ENCODE peak calls at places on chromosomes 11 and 22, in eight cellular contexts. S is NCI-H2081, B is HFFc6, H is IMR-90, A is smooth muscle cell of the brain vasculature, Z is AML-193, E is mesendoderm, M is psoas muscle. D is an unnamed sample.

GRCh38 chr22:23155831-23156230 is 10.6 kb downstream of the RAB36 start:
- DNase-seq in S (no peak), B (no peak), M (no peak), H (no peak), E (no peak), Z (no peak), A (no peak), D (no peak)

GRCh38 chr22:36724836-36725235 is 21.3 kb upstream of the CACNG2 start:
- DNase-seq in A (no peak), B (no peak), Z (no peak), H (no peak), E (no peak), S (no peak), M (no peak), D (no peak)

GRCh38 chr11:16217631-16218030 is 138.7 kb downstream of the SOX6 start:
- DNase-seq in S (no peak), B (no peak), H (peak; percentile 33), A (no peak), M (no peak), Z (no peak), E (no peak), D (no peak)

GRCh38 chr11:76674517-76675400 is 4.2 kb upstream of the LRRC32 start:
- DNase-seq in B (no peak), M (no peak), A (no peak), Z (no peak), E (no peak), H (no peak), S (no peak), D (no peak)

GRCh38 chr11:75349540-75350116 is 1.8 kb downstream of the ARRB1 start:
- DNase-seq in A (no peak), E (peak; percentile 88), B (no peak), Z (peak; percentile 65), S (no peak), H (no peak), M (peak; percentile 62), D (peak; percentile 69)

GRCh38 chr11:110531056-110531756 is 101.5 kb downstream of the FDX1 start:
- DNase-seq in H (peak; percentile 45), Z (no peak), M (no peak), S (no peak), A (no peak), B (no peak), E (no peak), D (no peak)

GRCh38 chr11:109308551-109308950 is 113.4 kb upstream of the C11orf87 start:
- DNase-seq in Z (no peak), M (no peak), S (no peak), H (no peak), E (no peak), B (no peak), A (no peak), D (no peak)

GRCh38 chr11:131043251-131043650 is 127.0 kb upstream of the SNX19 start:
- DNase-seq in H (no peak), B (no peak), M (no peak), E (no peak), S (no peak), Z (no peak), A (no peak), D (no peak)

GRCh38 chr22:31329453-31330215 is 16.5 kb downstream of the PATZ1 start:
- DNase-seq in Z (no peak), M (no peak), E (no peak), H (no peak), A (no peak), B (no peak), S (no peak), D (no peak)

GRCh38 chr11:77141034-77141433 is 13.0 kb downstream of the MYO7A start:
- DNase-seq in H (peak; percentile 91), M (no peak), Z (no peak), A (no peak), S (no peak), B (peak; percentile 62), E (no peak), D (no peak)

GRCh38 chr11:88179141-88179540 is 3.9 kb upstream of the RAB38 start:
- DNase-seq in A (no peak), H (peak; percentile 61), B (no peak), Z (no peak), S (no peak), M (no peak), E (no peak), D (no peak)

GRCh38 chr11:78168539-78169477 is 19.6 kb downstream of the KCTD21 start:
- DNase-seq in S (no peak), Z (no peak), M (peak; percentile 92), B (peak; percentile 21), E (peak; percentile 50), A (peak; percentile 57), H (peak; percentile 88), D (peak; percentile 34)

GRCh38 chr22:31443516-31443915 is 44.1 kb downstream of the DRG1 start:
- DNase-seq in E (no peak), S (no peak), Z (no peak), M (no peak), A (no peak), H (no peak), B (no peak), D (no peak)

GRCh38 chr22:48531721-48532435 is 1295.8 kb downstream of the BRD1 start:
- DNase-seq in M (no peak), S (no peak), E (no peak), H (no peak), Z (no peak), A (no peak), B (no peak), D (no peak)

GRCh38 chr11:95459268-95460040 is 228.5 kb upstream of the SESN3 start:
- DNase-seq in M (no peak), H (no peak), Z (no peak), S (no peak), B (no peak), A (no peak), E (no peak), D (no peak)